ENCODE peak calls at places on chromosomes 16 and 17, in ten cellular contexts. I, G, R, L, D, M, O, W, V and P are unnamed samples.

GRCh38 chr16:12688972-12689850 is 114.5 kb downstream of the CPPED1 start:
- DNase-seq in I (no peak), G (no peak), R (no peak), L (no peak), D (no peak), M (no peak), O (no peak), W (no peak), V (no peak), P (no peak)

GRCh38 chr16:1188781-1189189 is 35.9 kb downstream of the CACNA1H start:
- DNase-seq in I (peak; percentile 43), G (no peak), R (no peak), L (peak; percentile 38), D (peak; percentile 33), M (no peak), O (no peak), W (peak; percentile 60), V (peak; percentile 19), P (no peak)

GRCh38 chr16:11047057-11047456 is 102.7 kb downstream of the CLEC16A start:
- DNase-seq in I (no peak), G (no peak), R (peak; percentile 70), L (no peak), D (no peak), M (no peak), O (peak; percentile 33), W (no peak), V (no peak), P (peak; percentile 56)

GRCh38 chr17:76501827-76502307 is 644 bp upstream of the RHBDF2 start:
- DNase-seq in I (no peak), G (no peak), R (no peak), L (no peak), D (no peak), M (no peak), O (no peak), W (no peak), V (no peak), P (no peak)

GRCh38 chr17:47324224-47325020 is 667 bp downstream of the EFCAB13 start:
- DNase-seq in I (no peak), G (peak; percentile 53), R (no peak), L (peak; percentile 52), D (peak; percentile 16), M (no peak), O (no peak), W (no peak), V (peak; percentile 20), P (no peak)

GRCh38 chr17:60036796-60037677 is 41.7 kb downstream of the HEATR6 start:
- DNase-seq in I (peak; percentile 63), G (peak; percentile 81), R (peak; percentile 51), L (peak; percentile 70), D (peak; percentile 41), M (peak; percentile 87), O (no peak), W (peak; percentile 71), V (peak; percentile 43), P (peak; percentile 23)

GRCh38 chr16:27463741-27464662 is 62.0 kb downstream of the IL21R start:
- DNase-seq in I (no peak), G (no peak), R (no peak), L (peak; percentile 31), D (no peak), M (no peak), O (no peak), W (no peak), V (peak; percentile 40), P (no peak)

GRCh38 chr17:7177954-7178477 is 1.2 kb downstream of the ASGR1 start:
- DNase-seq in I (no peak), G (peak; percentile 47), R (no peak), L (no peak), D (no peak), M (peak; percentile 65), O (no peak), W (peak; percentile 44), V (no peak), P (no peak)

GRCh38 chr17:79618383-79619067 is 7.7 kb upstream of the RBFOX3 start:
- DNase-seq in I (no peak), G (no peak), R (no peak), L (no peak), D (no peak), M (peak; percentile 6), O (no peak), W (no peak), V (no peak), P (no peak)

GRCh38 chr17:15453246-15453645 is 14.2 kb downstream of the CDRT4 start:
- DNase-seq in I (no peak), G (no peak), R (no peak), L (no peak), D (no peak), M (no peak), O (no peak), W (no peak), V (no peak), P (no peak)

GRCh38 chr16:77470851-77471250 is 36.0 kb upstream of the ADAMTS18 start:
- DNase-seq in I (no peak), G (no peak), R (no peak), L (no peak), D (no peak), M (no peak), O (no peak), W (no peak), V (no peak), P (no peak)

GRCh38 chr17:81000631-81001357 is 9.2 kb downstream of the CHMP6 start:
- DNase-seq in I (no peak), G (no peak), R (no peak), L (no peak), D (no peak), M (no peak), O (no peak), W (no peak), V (no peak), P (no peak)

GRCh38 chr16:50099957-50100648 is 34.3 kb downstream of the HEATR3 start:
- DNase-seq in I (no peak), G (no peak), R (no peak), L (no peak), D (no peak), M (no peak), O (no peak), W (no peak), V (no peak), P (no peak)

GRCh38 chr17:38868095-38868967 is 1.5 kb upstream of the LASP1 start:
- DNase-seq in I (no peak), G (peak; percentile 59), R (no peak), L (no peak), D (no peak), M (no peak), O (no peak), W (peak; percentile 42), V (no peak), P (no peak)

GRCh38 chr17:21218101-21218500 is 4.1 kb upstream of the TMEM11 start:
- DNase-seq in I (no peak), G (no peak), R (no peak), L (peak; percentile 59), D (no peak), M (peak; percentile 27), O (no peak), W (no peak), V (no peak), P (no peak)

GRCh38 chr16:66926171-66926570 is 836 bp upstream of the RRAD start:
- DNase-seq in I (no peak), G (no peak), R (no peak), L (no peak), D (no peak), M (peak; percentile 50), O (no peak), W (no peak), V (no peak), P (no peak)

GRCh38 chr16:71367243-71367976 is 8.9 kb downstream of the CALB2 start:
- DNase-seq in I (peak; percentile 71), G (peak; percentile 78), R (no peak), L (peak; percentile 7), D (no peak), M (peak; percentile 84), O (no peak), W (peak; percentile 44), V (no peak), P (no peak)

GRCh38 chr17:81480140-81480917 is 32.3 kb downstream of the ACTG1 start:
- DNase-seq in I (no peak), G (no peak), R (peak; percentile 23), L (no peak), D (no peak), M (no peak), O (peak; percentile 23), W (peak; percentile 48), V (no peak), P (no peak)

GRCh38 chr17:142102-142661 is 4.8 kb downstream of the SCGB1C2 start:
- DNase-seq in I (no peak), G (peak; percentile 49), R (no peak), L (peak; percentile 26), D (no peak), M (peak; percentile 61), O (no peak), W (no peak), V (no peak), P (no peak)

GRCh38 chr16:19884611-19885455 is at the start of gene GPRC5B:
- DNase-seq in I (no peak), G (peak; percentile 39), R (no peak), L (peak; percentile 28), D (peak; percentile 15), M (peak; percentile 51), O (no peak), W (peak; percentile 56), V (peak; percentile 20), P (no peak)

GRCh38 chr17:57255776-57256681 is at the start of gene MSI2:
- DNase-seq in I (peak; percentile 49), G (peak; percentile 68), R (peak; percentile 63), L (peak; percentile 88), D (peak; percentile 74), M (peak; percentile 84), O (peak; percentile 5), W (peak; percentile 39), V (peak; percentile 82), P (peak; percentile 28)